ENCODE peak calls at places on chromosome 2, in five cellular contexts. A is AG04450; L is stimulated activated naive B cell treated with anti-CD40 and anti-IgM and Interleukin-4, amounts not matched to agents 10 μg/mL and 1 μg/mL and 100 μg/mL, for 72 hours; S is C1 segment of cervical spinal cord; G is M059J. V is an unnamed sample.

GRCh38 chr2:42327125-42327524 is 33.9 kb downstream of the COX7A2L start:
- DNase-seq in G (no peak), S (no peak), A (no peak), L (no peak), V (no peak)

GRCh38 chr2:47218066-47218581 is 63.0 kb upstream of the STPG4 start:
- DNase-seq in L (no peak), A (no peak), S (no peak), G (peak; percentile 65), V (no peak)

GRCh38 chr2:100891911-100892642 is 72.1 kb downstream of the NPAS2 start:
- DNase-seq in L (no peak), A (no peak), G (peak; percentile 75), S (no peak), V (no peak)

GRCh38 chr2:168798076-168798887 is 4.2 kb upstream of the NOSTRIN start:
- DNase-seq in A (no peak), S (no peak), L (no peak), G (no peak), V (no peak)

GRCh38 chr2:162524849-162525248 is 180.9 kb downstream of the GCA start:
- DNase-seq in G (no peak), A (no peak), L (no peak), S (no peak), V (no peak)

GRCh38 chr2:402206-402605 is 114.3 kb upstream of the ALKAL2 start:
- DNase-seq in L (no peak), G (no peak), A (no peak), S (no peak), V (no peak)

GRCh38 chr2:75493230-75493629 is 67.5 kb downstream of the EVA1A start:
- DNase-seq in L (no peak), G (no peak), A (no peak), S (no peak), V (no peak)

GRCh38 chr2:236047886-236048540 is 120.2 kb downstream of the GBX2 start:
- DNase-seq in L (no peak), G (no peak), A (no peak), S (no peak), V (no peak)

GRCh38 chr2:157413342-157414035 is 30.4 kb downstream of the CYTIP start:
- DNase-seq in L (peak; percentile 32), G (no peak), A (no peak), S (no peak), V (peak; percentile 48)

GRCh38 chr2:161556440-161556839 is 67.8 kb upstream of the SLC4A10 start:
- DNase-seq in G (no peak), S (no peak), A (no peak), L (no peak), V (no peak)

GRCh38 chr2:29011650-29012060 is 30.6 kb downstream of the TOGARAM2 start:
- DNase-seq in L (peak; percentile 15), S (no peak), A (no peak), G (no peak), V (no peak)

GRCh38 chr2:240351826-240352426 is 83.5 kb upstream of the GPC1 start:
- DNase-seq in L (no peak), G (no peak), A (no peak), S (no peak), V (no peak)

GRCh38 chr2:157470321-157470720 is 26.4 kb upstream of the CYTIP start:
- DNase-seq in L (no peak), S (no peak), G (no peak), A (no peak), V (peak; percentile 36)

V was measured in GM10248.